ENCODE peak calls at places on chromosomes 5 and 9, in six cellular contexts. One of them, this sample, is unnamed.

GRCh38 chr5:43256261-43256966 is 56.8 kb downstream of the HMGCS1 start:
- DNase-seq in NCI-H1694 treated with DMSO at 0.1 percent for 48 hours: no peak
- DNase-seq in stimulated activated CD8-positive, alpha-beta memory T cell treated with anti-CD3 and anti-CD28 coated beads, Interleukin-4, amount 100 ng/mL, for 48 hours: no peak
- DNase-seq in BJ: no peak
- DNase-seq in smooth muscle cell of the brain vasculature: no peak
- DNase-seq in iPS DF 6.9: no peak
- DNase-seq in this sample: no peak

GRCh38 chr5:154285661-154286408 is 95.3 kb downstream of the GALNT10 start:
- DNase-seq in smooth muscle cell of the brain vasculature: no peak
- DNase-seq in stimulated activated CD8-positive, alpha-beta memory T cell treated with anti-CD3 and anti-CD28 coated beads, Interleukin-4, amount 100 ng/mL, for 48 hours: no peak
- DNase-seq in BJ: no peak
- DNase-seq in NCI-H1694 treated with DMSO at 0.1 percent for 48 hours: no peak
- DNase-seq in iPS DF 6.9: no peak
- DNase-seq in this sample: peak; percentile 79

GRCh38 chr9:114953917-114954316 is 23.5 kb upstream of the TNFSF8 start:
- DNase-seq in BJ: peak; percentile 85
- DNase-seq in iPS DF 6.9: no peak
- DNase-seq in NCI-H1694 treated with DMSO at 0.1 percent for 48 hours: no peak
- DNase-seq in stimulated activated CD8-positive, alpha-beta memory T cell treated with anti-CD3 and anti-CD28 coated beads, Interleukin-4, amount 100 ng/mL, for 48 hours: no peak
- DNase-seq in smooth muscle cell of the brain vasculature: no peak
- DNase-seq in this sample: peak; percentile 83

GRCh38 chr9:124366476-124367220 is 48.6 kb downstream of the PSMB7 start:
- DNase-seq in smooth muscle cell of the brain vasculature: no peak
- DNase-seq in iPS DF 6.9: no peak
- DNase-seq in stimulated activated CD8-positive, alpha-beta memory T cell treated with anti-CD3 and anti-CD28 coated beads, Interleukin-4, amount 100 ng/mL, for 48 hours: no peak
- DNase-seq in BJ: no peak
- DNase-seq in NCI-H1694 treated with DMSO at 0.1 percent for 48 hours: no peak
- DNase-seq in this sample: peak; percentile 30

GRCh38 chr5:115069087-115069968 is 100.4 kb downstream of the TRIM36 start:
- DNase-seq in stimulated activated CD8-positive, alpha-beta memory T cell treated with anti-CD3 and anti-CD28 coated beads, Interleukin-4, amount 100 ng/mL, for 48 hours: no peak
- DNase-seq in smooth muscle cell of the brain vasculature: no peak
- DNase-seq in BJ: no peak
- DNase-seq in iPS DF 6.9: peak; percentile 45
- DNase-seq in NCI-H1694 treated with DMSO at 0.1 percent for 48 hours: peak; percentile 11
- DNase-seq in this sample: peak; percentile 52

GRCh38 chr9:109383947-109384346 is 63.1 kb upstream of the EPB41L4B start:
- DNase-seq in iPS DF 6.9: no peak
- DNase-seq in stimulated activated CD8-positive, alpha-beta memory T cell treated with anti-CD3 and anti-CD28 coated beads, Interleukin-4, amount 100 ng/mL, for 48 hours: no peak
- DNase-seq in BJ: no peak
- DNase-seq in smooth muscle cell of the brain vasculature: no peak
- DNase-seq in NCI-H1694 treated with DMSO at 0.1 percent for 48 hours: no peak
- DNase-seq in this sample: no peak

GRCh38 chr5:152505442-152506042 is 100.5 kb upstream of the NMUR2 start:
- DNase-seq in smooth muscle cell of the brain vasculature: no peak
- DNase-seq in NCI-H1694 treated with DMSO at 0.1 percent for 48 hours: peak; percentile 40
- DNase-seq in BJ: no peak
- DNase-seq in stimulated activated CD8-positive, alpha-beta memory T cell treated with anti-CD3 and anti-CD28 coated beads, Interleukin-4, amount 100 ng/mL, for 48 hours: peak; percentile 53
- DNase-seq in iPS DF 6.9: peak; percentile 31
- DNase-seq in this sample: peak; percentile 45

GRCh38 chr5:63959177-63959982 is 2.9 kb downstream of the HTR1A start:
- DNase-seq in smooth muscle cell of the brain vasculature: no peak
- DNase-seq in BJ: no peak
- DNase-seq in stimulated activated CD8-positive, alpha-beta memory T cell treated with anti-CD3 and anti-CD28 coated beads, Interleukin-4, amount 100 ng/mL, for 48 hours: no peak
- DNase-seq in iPS DF 6.9: peak; percentile 81
- DNase-seq in NCI-H1694 treated with DMSO at 0.1 percent for 48 hours: peak; percentile 40
- DNase-seq in this sample: peak; percentile 1

GRCh38 chr9:8338742-8339425 is 539.3 kb upstream of the DMAC1 start:
- DNase-seq in BJ: no peak
- DNase-seq in iPS DF 6.9: no peak
- DNase-seq in smooth muscle cell of the brain vasculature: no peak
- DNase-seq in stimulated activated CD8-positive, alpha-beta memory T cell treated with anti-CD3 and anti-CD28 coated beads, Interleukin-4, amount 100 ng/mL, for 48 hours: no peak
- DNase-seq in NCI-H1694 treated with DMSO at 0.1 percent for 48 hours: no peak
- DNase-seq in this sample: no peak

GRCh38 chr5:83563631-83564030 is 92.1 kb downstream of the VCAN start:
- DNase-seq in stimulated activated CD8-positive, alpha-beta memory T cell treated with anti-CD3 and anti-CD28 coated beads, Interleukin-4, amount 100 ng/mL, for 48 hours: no peak
- DNase-seq in smooth muscle cell of the brain vasculature: no peak
- DNase-seq in NCI-H1694 treated with DMSO at 0.1 percent for 48 hours: no peak
- DNase-seq in iPS DF 6.9: no peak
- DNase-seq in BJ: no peak
- DNase-seq in this sample: peak; percentile 48

GRCh38 chr9:123863164-123863855 is 66.6 kb downstream of the DENND1A start:
- DNase-seq in iPS DF 6.9: peak; percentile 31
- DNase-seq in BJ: no peak
- DNase-seq in smooth muscle cell of the brain vasculature: no peak
- DNase-seq in stimulated activated CD8-positive, alpha-beta memory T cell treated with anti-CD3 and anti-CD28 coated beads, Interleukin-4, amount 100 ng/mL, for 48 hours: no peak
- DNase-seq in NCI-H1694 treated with DMSO at 0.1 percent for 48 hours: no peak
- DNase-seq in this sample: peak; percentile 65

GRCh38 chr5:124651663-124652513 is 94.6 kb downstream of the ZNF608 start:
- DNase-seq in BJ: no peak
- DNase-seq in stimulated activated CD8-positive, alpha-beta memory T cell treated with anti-CD3 and anti-CD28 coated beads, Interleukin-4, amount 100 ng/mL, for 48 hours: peak; percentile 48
- DNase-seq in NCI-H1694 treated with DMSO at 0.1 percent for 48 hours: peak; percentile 69
- DNase-seq in iPS DF 6.9: no peak
- DNase-seq in smooth muscle cell of the brain vasculature: no peak
- DNase-seq in this sample: peak; percentile 88

GRCh38 chr5:14153932-14154646 is 10.9 kb downstream of the TRIO start:
- DNase-seq in stimulated activated CD8-positive, alpha-beta memory T cell treated with anti-CD3 and anti-CD28 coated beads, Interleukin-4, amount 100 ng/mL, for 48 hours: no peak
- DNase-seq in NCI-H1694 treated with DMSO at 0.1 percent for 48 hours: no peak
- DNase-seq in iPS DF 6.9: no peak
- DNase-seq in BJ: no peak
- DNase-seq in smooth muscle cell of the brain vasculature: peak; percentile 55
- DNase-seq in this sample: peak; percentile 87

GRCh38 chr9:131678499-131679111 is 61.3 kb downstream of the RAPGEF1 start:
- DNase-seq in NCI-H1694 treated with DMSO at 0.1 percent for 48 hours: no peak
- DNase-seq in smooth muscle cell of the brain vasculature: peak; percentile 75
- DNase-seq in stimulated activated CD8-positive, alpha-beta memory T cell treated with anti-CD3 and anti-CD28 coated beads, Interleukin-4, amount 100 ng/mL, for 48 hours: peak; percentile 84
- DNase-seq in BJ: peak; percentile 92
- DNase-seq in iPS DF 6.9: no peak
- DNase-seq in this sample: peak; percentile 95